ENCODE peak calls at places on chromosomes 1 and 21, in four cellular contexts. Y, C, S and Z are unnamed samples.

GRCh38 chr1:182841368-182841988 is 2.3 kb downstream of the DHX9 start:
- DNase-seq in Y (peak; percentile 8), C (no peak), S (no peak), Z (no peak)

GRCh38 chr21:45080639-45081414 is 6.4 kb downstream of the ADARB1 start:
- DNase-seq in Y (no peak), C (peak; percentile 57), S (no peak), Z (no peak)

GRCh38 chr1:172870901-172871606 is 179.7 kb downstream of the TNFSF18 start:
- DNase-seq in Y (peak; percentile 75), C (no peak), S (no peak), Z (no peak)

GRCh38 chr1:244046907-244047738 is 4.0 kb upstream of the ZBTB18 start:
- DNase-seq in Y (peak; percentile 78), C (no peak), S (no peak), Z (no peak)

GRCh38 chr1:159790237-159790917 is 9.6 kb downstream of the DUSP23 start:
- DNase-seq in Y (peak; percentile 38), C (no peak), S (no peak), Z (no peak)

GRCh38 chr1:31793586-31794285 is 22.1 kb downstream of the SPOCD1 start:
- DNase-seq in Y (no peak), C (no peak), S (peak; percentile 27), Z (peak; percentile 16)

GRCh38 chr1:103416681-103417318 is 108.7 kb upstream of the RNPC3 start:
- DNase-seq in Y (no peak), C (no peak), S (no peak), Z (no peak)

GRCh38 chr1:25590096-25590824 is 26.3 kb upstream of the MAN1C1 start:
- DNase-seq in Y (no peak), C (no peak), S (no peak), Z (peak; percentile 61)

GRCh38 chr1:29675481-29676263 is 439.4 kb downstream of the PTPRU start:
- DNase-seq in Y (no peak), C (peak; percentile 22), S (no peak), Z (peak; percentile 9)

GRCh38 chr1:90476411-90476810 is 240.7 kb downstream of the BARHL2 start:
- DNase-seq in Y (no peak), C (no peak), S (no peak), Z (no peak)

GRCh38 chr1:81549588-81550127 is 251.1 kb upstream of the ADGRL2 start:
- DNase-seq in Y (peak; percentile 35), C (no peak), S (no peak), Z (no peak)

GRCh38 chr21:45293214-45293725 is 5.6 kb upstream of the POFUT2 start:
- DNase-seq in Y (no peak), C (peak; percentile 42), S (no peak), Z (peak; percentile 22)

GRCh38 chr1:199404976-199405375 is 622.5 kb upstream of the NR5A2 start:
- DNase-seq in Y (no peak), C (no peak), S (no peak), Z (no peak)

GRCh38 chr1:217135569-217135915 is 412.3 kb upstream of the ESRRG start:
- DNase-seq in Y (no peak), C (no peak), S (no peak), Z (no peak)

GRCh38 chr1:89946532-89946931 is 48.4 kb upstream of the ZNF326 start:
- DNase-seq in Y (no peak), C (no peak), S (no peak), Z (no peak)

GRCh38 chr21:45409466-45410150 is 4.6 kb downstream of the COL18A1 start:
- DNase-seq in Y (no peak), C (no peak), S (no peak), Z (no peak)

GRCh38 chr1:78038071-78038470 is 7.7 kb upstream of the GIPC2 start:
- DNase-seq in Y (no peak), C (no peak), S (no peak), Z (no peak)

GRCh38 chr1:207578796-207579435 is 66.0 kb upstream of the CR1L start:
- DNase-seq in Y (no peak), C (no peak), S (no peak), Z (no peak)

GRCh38 chr1:31715097-31715872 is 11.5 kb upstream of the COL16A1 start:
- DNase-seq in Y (peak; percentile 95), C (peak; percentile 99), S (peak; percentile 90), Z (peak; percentile 90)

GRCh38 chr1:199868777-199869176 is 158.7 kb upstream of the NR5A2 start:
- DNase-seq in Y (no peak), C (no peak), S (no peak), Z (no peak)

GRCh38 chr1:232045134-232045533 is 418.5 kb downstream of the DISC1 start:
- DNase-seq in Y (no peak), C (no peak), S (no peak), Z (no peak)

GRCh38 chr1:232045571-232045970 is 419.0 kb downstream of the DISC1 start:
- DNase-seq in Y (no peak), C (no peak), S (no peak), Z (no peak)

GRCh38 chr1:232047473-232047872 is 420.9 kb downstream of the DISC1 start:
- DNase-seq in Y (peak; percentile 14), C (no peak), S (no peak), Z (no peak)

GRCh38 chr1:232048481-232048880 is 421.9 kb downstream of the DISC1 start:
- DNase-seq in Y (no peak), C (no peak), S (no peak), Z (no peak)

DNA sequence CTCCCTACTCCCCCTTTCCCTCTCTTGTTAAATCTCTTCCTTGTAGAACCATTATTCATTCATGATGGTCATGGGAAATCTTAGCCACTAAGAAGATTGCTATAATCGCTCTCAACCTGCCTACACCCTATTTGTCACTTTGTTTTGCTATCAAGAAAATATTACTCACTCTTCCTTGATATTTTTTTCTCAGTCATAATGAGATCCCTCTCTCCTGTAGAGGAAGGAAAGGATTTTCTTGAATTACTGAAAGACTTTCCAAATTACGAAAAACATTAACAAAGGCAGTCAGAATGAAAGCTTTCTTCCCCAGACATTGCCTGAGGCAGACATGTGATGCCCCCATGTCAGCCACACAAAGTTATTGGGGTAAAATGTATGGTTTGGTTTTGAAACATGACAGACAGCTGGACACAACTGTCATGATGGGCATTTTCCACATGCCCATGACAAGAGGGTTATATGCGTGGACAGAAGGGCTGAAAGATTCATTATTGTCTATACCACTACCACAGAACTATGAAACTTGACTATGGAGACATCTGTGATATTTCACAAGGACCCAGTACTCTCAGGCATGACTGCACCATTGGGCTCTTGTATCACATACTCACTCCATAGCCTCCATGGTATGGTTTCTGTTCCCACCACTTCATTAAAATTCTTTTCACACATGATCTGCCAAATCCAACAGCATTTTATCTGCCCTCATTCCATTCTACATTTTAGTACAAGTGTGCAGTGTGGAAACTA is 420.1 kb downstream of the DISC1 start:
- DNase-seq in Y (no peak), C (no peak), S (no peak), Z (no peak)
- H3K4me3 ChIP-seq in Y (no peak overlapping the region), C (no peak overlapping the region), S (no peak overlapping the region), Z (no peak overlapping the region)

GRCh38 chr21:32364801-32365200 is 28.0 kb downstream of the URB1 start:
- DNase-seq in Y (no peak), C (no peak), S (no peak), Z (no peak)
- H3K27me3 ChIP-seq in Y (no peaks in the 10 kb centered on the region), C (no peaks in the 10 kb centered on the region), S (no peaks in the 10 kb centered on the region), Z (no peaks in the 10 kb centered on the region)

GRCh38 chr1:197250616-197251015 is 17.4 kb upstream of the CRB1 start:
- DNase-seq in Y (no peak), C (no peak), S (no peak), Z (no peak)
- H3K4me3 ChIP-seq in Y (no peak overlapping the region), C (no peak overlapping the region), S (no peak overlapping the region), Z (no peak overlapping the region)

GRCh38 chr1:3651939-3652537 is at the start of gene TP73:
- DNase-seq in Y (no peak), C (no peak), S (no peak), Z (no peak)

GRCh38 chr1:3650248-3651010 is 526 bp upstream of the WRAP73 start:
- DNase-seq in Y (no peak), C (no peak), S (no peak), Z (no peak)

GRCh38 chr1:3649342-3650247 is at the start of gene WRAP73:
- DNase-seq in Y (peak; percentile 91), C (peak; percentile 89), S (peak; percentile 89), Z (peak; percentile 93)

GRCh38 chr1:3652538-3653285 is 396 bp downstream of the TP73 start:
- DNase-seq in Y (no peak), C (no peak), S (no peak), Z (no peak)

DNA sequence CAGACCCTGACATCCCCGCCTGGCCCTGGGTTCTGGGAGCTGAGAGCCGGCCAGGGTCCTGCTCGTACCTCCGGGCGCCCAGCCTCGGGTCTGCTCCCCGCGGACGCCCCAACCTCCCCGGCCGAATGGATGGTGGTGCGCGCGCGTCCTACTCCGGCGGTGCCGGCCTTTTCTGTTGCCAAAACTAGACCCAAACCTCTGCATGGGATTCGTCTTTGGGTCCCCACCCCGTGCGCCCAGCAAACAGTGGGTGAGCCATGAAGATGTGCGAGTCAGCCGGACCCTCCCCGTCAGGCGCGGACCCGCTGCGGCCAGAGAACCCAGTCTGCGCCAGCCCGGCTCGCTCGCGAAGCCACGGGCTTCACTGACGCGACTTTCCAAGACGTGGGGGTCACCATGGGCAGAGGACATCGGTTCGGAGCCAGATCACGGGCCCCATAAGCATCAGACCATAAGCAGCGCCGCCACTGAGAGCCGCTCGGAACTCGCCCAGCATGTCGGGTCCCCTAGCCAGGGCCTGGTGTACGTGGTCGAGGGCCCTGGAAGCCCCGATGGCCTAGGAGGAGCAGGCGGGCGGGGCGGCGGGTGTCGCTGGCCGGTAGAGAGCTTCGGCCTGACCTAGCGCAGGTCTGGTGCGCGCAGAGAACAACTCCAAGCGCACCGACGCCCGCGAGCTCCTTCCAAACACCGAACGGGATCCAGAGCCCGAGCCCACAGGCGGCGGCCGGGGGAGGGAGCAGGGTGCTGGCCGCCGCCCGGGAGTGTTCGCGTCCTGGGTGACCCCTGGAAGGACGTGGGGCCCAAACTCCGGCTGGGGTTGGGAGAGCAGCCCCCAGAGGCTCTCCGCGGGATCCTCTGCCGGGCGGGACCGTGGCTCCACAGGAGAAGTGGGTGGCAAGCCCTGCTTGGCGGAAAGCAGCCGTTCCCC is 1.0 kb upstream of the TP73 start:
- DNase-seq in Y (no peak), C (no peak), S (no peak), Z (no peak)
- H3K27me3 ChIP-seq in Y (peaks cover 25% of the 10 kb centered on the region), C (peaks cover 29% of the 10 kb centered on the region), S (peaks cover 41% of the 10 kb centered on the region), Z (peaks cover 62% of the 10 kb centered on the region)